ENCODE peak calls at places on chromosomes 2 and 18, in six cellular contexts. One of them, this sample, is unnamed. For H3K9me3 and H3K4me1, the result is how much of the 10 kb centered on the place peaks cover.

GRCh38 chr2:172525601-172526000 is 30.3 kb upstream of the PDK1 start:
- DNase-seq in adrenal gland: no peak
- DNase-seq in uterus: no peak
- DNase-seq in Peyer's patch: no peak
- DNase-seq in lower lobe of right lung: no peak
- DNase-seq in left lung: no peak
- DNase-seq in this sample: no peak

GRCh38 chr2:115739574-115739973 is 1297.1 kb downstream of the DPP10 start:
- DNase-seq in adrenal gland: no peak
- DNase-seq in uterus: no peak
- DNase-seq in Peyer's patch: no peak
- DNase-seq in lower lobe of right lung: no peak
- DNase-seq in left lung: no peak
- DNase-seq in this sample: no peak

GRCh38 chr2:96927420-96928171 is 57.7 kb upstream of the SEMA4C start:
- DNase-seq in adrenal gland: no peak
- DNase-seq in uterus: peak
- DNase-seq in Peyer's patch: no peak
- DNase-seq in lower lobe of right lung: peak
- DNase-seq in left lung: peak
- DNase-seq in this sample: no peak

GRCh38 chr2:226581004-226581403 is 218.6 kb downstream of the IRS1 start:
- DNase-seq in adrenal gland: peak
- DNase-seq in uterus: no peak
- DNase-seq in Peyer's patch: no peak
- DNase-seq in lower lobe of right lung: no peak
- DNase-seq in left lung: no peak
- DNase-seq in this sample: no peak

GRCh38 chr2:227125506-227125905 is 38.5 kb downstream of the COL4A4 start:
- DNase-seq in adrenal gland: peak
- DNase-seq in uterus: no peak
- DNase-seq in Peyer's patch: no peak
- DNase-seq in lower lobe of right lung: no peak
- DNase-seq in left lung: no peak
- DNase-seq in this sample: no peak

GRCh38 chr2:142843731-142844130 is 33.7 kb upstream of the KYNU start:
- DNase-seq in adrenal gland: no peak
- DNase-seq in uterus: no peak
- DNase-seq in Peyer's patch: no peak
- DNase-seq in lower lobe of right lung: no peak
- DNase-seq in left lung: no peak
- DNase-seq in this sample: no peak

GRCh38 chr2:42385225-42385624 is 24.2 kb upstream of the COX7A2L start:
- DNase-seq in adrenal gland: peak
- DNase-seq in uterus: no peak
- DNase-seq in Peyer's patch: no peak
- DNase-seq in lower lobe of right lung: no peak
- DNase-seq in left lung: no peak
- DNase-seq in this sample: no peak

GRCh38 chr18:66107546-66107945 is 356.7 kb downstream of the CDH7 start:
- DNase-seq in adrenal gland: no peak
- DNase-seq in uterus: no peak
- DNase-seq in Peyer's patch: no peak
- DNase-seq in lower lobe of right lung: no peak
- DNase-seq in left lung: no peak
- DNase-seq in this sample: no peak

GRCh38 chr2:64267699-64268098 is 123.5 kb upstream of the PELI1 start:
- DNase-seq in adrenal gland: no peak
- DNase-seq in uterus: no peak
- DNase-seq in Peyer's patch: no peak
- DNase-seq in lower lobe of right lung: no peak
- DNase-seq in left lung: no peak
- DNase-seq in this sample: no peak

GRCh38 chr2:200419325-200419724 is 90.5 kb downstream of the KCTD18 start:
- DNase-seq in adrenal gland: no peak
- DNase-seq in uterus: no peak
- DNase-seq in Peyer's patch: no peak
- DNase-seq in lower lobe of right lung: no peak
- DNase-seq in left lung: no peak
- DNase-seq in this sample: no peak

GRCh38 chr2:133063792-133064191 is 393.8 kb upstream of the LYPD1 start:
- DNase-seq in adrenal gland: no peak
- DNase-seq in uterus: no peak
- DNase-seq in Peyer's patch: no peak
- DNase-seq in lower lobe of right lung: no peak
- DNase-seq in left lung: no peak
- DNase-seq in this sample: no peak

GRCh38 chr2:30392097-30392496 is 54.9 kb upstream of the LCLAT1 start:
- DNase-seq in adrenal gland: no peak
- DNase-seq in uterus: no peak
- DNase-seq in Peyer's patch: no peak
- DNase-seq in lower lobe of right lung: no peak
- DNase-seq in left lung: no peak
- DNase-seq in this sample: no peak

GRCh38 chr2:196987654-196988364 is 61.3 kb upstream of the PGAP1 start:
- DNase-seq in adrenal gland: peak
- DNase-seq in uterus: peak
- DNase-seq in Peyer's patch: no peak
- DNase-seq in lower lobe of right lung: no peak
- DNase-seq in left lung: no peak
- DNase-seq in this sample: peak

DNA sequence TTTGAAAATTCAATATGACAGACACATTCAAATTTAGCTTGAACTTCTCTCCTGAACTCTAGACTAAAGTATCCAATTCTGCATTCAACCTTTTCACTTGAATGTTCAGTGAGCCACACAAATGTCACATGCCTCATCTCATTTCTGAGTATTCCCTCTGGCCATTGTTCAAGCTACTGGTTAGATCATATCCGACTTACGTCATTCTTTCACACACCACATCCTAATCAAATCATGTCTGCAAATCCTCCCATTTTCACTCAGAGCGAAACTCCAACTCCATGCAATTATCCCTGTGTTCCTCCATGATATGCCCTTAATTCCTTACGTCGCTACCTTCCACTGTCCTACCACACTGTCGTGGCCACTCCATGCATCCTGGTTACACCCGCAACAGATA is 425.1 kb downstream of the CBLN2 start:
- DNase-seq in adrenal gland: no peak
- DNase-seq in uterus: no peak
- DNase-seq in Peyer's patch: no peak
- DNase-seq in lower lobe of right lung: no peak
- DNase-seq in left lung: no peak
- DNase-seq in this sample: no peak
- H3K9me3 ChIP-seq in adrenal gland: under half
- H3K9me3 ChIP-seq in uterus: under half
- H3K9me3 ChIP-seq in Peyer's patch: under half
- H3K9me3 ChIP-seq in lower lobe of right lung: under half
- H3K9me3 ChIP-seq in left lung: under half
- H3K9me3 ChIP-seq in this sample: under half

DNA sequence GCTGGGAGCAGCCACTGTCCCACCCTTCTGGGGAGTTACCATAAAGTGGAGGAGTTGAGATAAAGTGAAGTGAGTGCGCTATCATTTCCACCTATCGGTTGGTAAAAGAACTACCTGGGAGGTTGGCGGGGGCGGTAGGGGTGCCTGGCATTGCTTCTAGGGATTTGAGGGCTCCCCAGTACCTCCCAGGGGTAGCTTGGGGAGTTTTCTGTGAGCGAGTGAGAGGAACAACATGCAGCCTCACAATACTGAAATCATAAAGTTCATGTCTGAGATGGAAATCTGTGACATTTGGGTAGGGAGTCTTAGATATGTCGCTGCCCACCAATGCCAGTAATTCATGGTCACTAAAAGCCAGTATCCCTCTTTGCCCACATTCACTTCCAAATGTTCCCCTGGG is 68.7 kb downstream of the PRKCE start:
- DNase-seq in adrenal gland: no peak
- DNase-seq in uterus: no peak
- DNase-seq in Peyer's patch: no peak
- DNase-seq in lower lobe of right lung: no peak
- DNase-seq in left lung: no peak
- DNase-seq in this sample: no peak
- H3K4me1 ChIP-seq in adrenal gland: under half
- H3K4me1 ChIP-seq in uterus: under half
- H3K4me1 ChIP-seq in Peyer's patch: under half
- H3K4me1 ChIP-seq in lower lobe of right lung: under half
- H3K4me1 ChIP-seq in left lung: under half
- H3K4me1 ChIP-seq in this sample: under half

GRCh38 chr2:85718885-85719487 is 24.8 kb downstream of the GNLY start:
- DNase-seq in adrenal gland: no peak
- DNase-seq in uterus: no peak
- DNase-seq in Peyer's patch: no peak
- DNase-seq in lower lobe of right lung: no peak
- DNase-seq in left lung: no peak
- DNase-seq in this sample: no peak

GRCh38 chr2:85717308-85718005 is 23.3 kb downstream of the GNLY start:
- DNase-seq in adrenal gland: no peak
- DNase-seq in uterus: no peak
- DNase-seq in Peyer's patch: no peak
- DNase-seq in lower lobe of right lung: no peak
- DNase-seq in left lung: no peak
- DNase-seq in this sample: no peak

GRCh38 chr2:85719609-85720240 is 25.6 kb downstream of the GNLY start:
- DNase-seq in adrenal gland: no peak
- DNase-seq in uterus: no peak
- DNase-seq in Peyer's patch: no peak
- DNase-seq in lower lobe of right lung: no peak
- DNase-seq in left lung: no peak
- DNase-seq in this sample: no peak

GRCh38 chr2:85716346-85716880 is 22.3 kb downstream of the GNLY start:
- DNase-seq in adrenal gland: no peak
- DNase-seq in uterus: no peak
- DNase-seq in Peyer's patch: no peak
- DNase-seq in lower lobe of right lung: no peak
- DNase-seq in left lung: no peak
- DNase-seq in this sample: no peak

DNA sequence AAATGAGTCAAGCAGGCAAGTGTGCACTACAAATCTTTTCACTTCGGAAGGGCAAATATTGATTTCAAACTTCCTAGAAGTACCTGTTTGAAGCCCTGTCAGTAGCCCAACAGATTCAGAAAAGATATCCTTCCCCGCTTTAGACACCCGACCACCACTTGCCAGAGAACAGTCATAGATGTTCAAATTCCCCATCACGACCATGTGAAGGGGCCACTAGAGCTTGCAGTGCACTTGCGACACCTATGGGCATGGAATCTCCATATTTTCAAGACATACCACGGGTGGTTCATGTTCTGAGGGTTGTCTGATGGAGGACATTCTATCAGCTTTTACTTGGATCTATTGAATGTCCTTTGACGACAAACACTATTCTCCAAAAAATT is 23.8 kb downstream of the GNLY start:
- DNase-seq in adrenal gland: no peak
- DNase-seq in uterus: no peak
- DNase-seq in Peyer's patch: no peak
- DNase-seq in lower lobe of right lung: no peak
- DNase-seq in left lung: no peak
- DNase-seq in this sample: no peak
- TF ChIP-seq CTCF in adrenal gland: no peak
- TF ChIP-seq CTCF in uterus: no peak
- TF ChIP-seq CTCF in Peyer's patch: no peak
- TF ChIP-seq CTCF in lower lobe of right lung: no peak
- TF ChIP-seq CTCF in left lung: no peak
- TF ChIP-seq CTCF in this sample: no peak

GRCh38 chr2:26492749-26493515 is 15.0 kb upstream of the OTOF start:
- DNase-seq in adrenal gland: no peak
- DNase-seq in uterus: no peak
- DNase-seq in Peyer's patch: no peak
- DNase-seq in lower lobe of right lung: no peak
- DNase-seq in left lung: no peak
- DNase-seq in this sample: no peak

GRCh38 chr2:26494199-26494598 is 16.3 kb upstream of the OTOF start:
- DNase-seq in adrenal gland: peak
- DNase-seq in uterus: no peak
- DNase-seq in Peyer's patch: no peak
- DNase-seq in lower lobe of right lung: no peak
- DNase-seq in left lung: no peak
- DNase-seq in this sample: no peak

GRCh38 chr2:26494891-26495290 is 17.0 kb upstream of the OTOF start:
- DNase-seq in adrenal gland: no peak
- DNase-seq in uterus: no peak
- DNase-seq in Peyer's patch: no peak
- DNase-seq in lower lobe of right lung: no peak
- DNase-seq in left lung: no peak
- DNase-seq in this sample: no peak

GRCh38 chr2:26493631-26494030 is 15.7 kb upstream of the OTOF start:
- DNase-seq in adrenal gland: no peak
- DNase-seq in uterus: no peak
- DNase-seq in Peyer's patch: no peak
- DNase-seq in lower lobe of right lung: no peak
- DNase-seq in left lung: no peak
- DNase-seq in this sample: no peak

DNA sequence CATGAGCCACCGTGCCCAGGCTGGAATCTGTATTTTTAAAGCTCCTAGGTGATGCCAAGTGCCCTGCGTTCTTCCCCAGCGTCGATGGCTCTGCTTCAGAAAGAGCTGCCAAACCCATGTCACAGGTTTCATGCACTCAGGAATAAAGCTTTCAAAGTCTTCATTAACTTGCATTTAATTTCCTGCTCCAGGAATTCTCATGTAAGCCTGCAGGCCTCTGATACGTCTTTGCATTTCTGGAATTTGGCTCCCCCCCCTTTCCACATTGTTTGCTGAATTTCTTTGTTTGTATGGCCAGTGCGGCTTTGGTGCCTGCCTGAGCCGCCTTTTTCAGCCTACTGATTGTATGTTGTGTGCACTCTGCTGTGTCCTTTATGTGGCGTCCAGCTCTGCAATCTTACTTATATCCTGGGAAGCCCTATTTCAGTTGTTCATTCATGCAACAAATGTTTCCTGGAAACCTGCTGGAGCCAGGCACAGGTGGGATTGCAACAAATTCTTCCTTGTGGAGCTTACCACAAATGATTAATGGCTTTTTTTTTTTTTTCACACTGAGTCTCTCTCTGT is 17.9 kb upstream of the OTOF start:
- DNase-seq in adrenal gland: no peak
- DNase-seq in uterus: no peak
- DNase-seq in Peyer's patch: no peak
- DNase-seq in lower lobe of right lung: no peak
- DNase-seq in left lung: no peak
- DNase-seq in this sample: no peak
- H3K9me3 ChIP-seq in adrenal gland: under half
- H3K9me3 ChIP-seq in uterus: under half
- H3K9me3 ChIP-seq in Peyer's patch: under half
- H3K9me3 ChIP-seq in lower lobe of right lung: under half
- H3K9me3 ChIP-seq in left lung: under half
- H3K9me3 ChIP-seq in this sample: under half

DNA sequence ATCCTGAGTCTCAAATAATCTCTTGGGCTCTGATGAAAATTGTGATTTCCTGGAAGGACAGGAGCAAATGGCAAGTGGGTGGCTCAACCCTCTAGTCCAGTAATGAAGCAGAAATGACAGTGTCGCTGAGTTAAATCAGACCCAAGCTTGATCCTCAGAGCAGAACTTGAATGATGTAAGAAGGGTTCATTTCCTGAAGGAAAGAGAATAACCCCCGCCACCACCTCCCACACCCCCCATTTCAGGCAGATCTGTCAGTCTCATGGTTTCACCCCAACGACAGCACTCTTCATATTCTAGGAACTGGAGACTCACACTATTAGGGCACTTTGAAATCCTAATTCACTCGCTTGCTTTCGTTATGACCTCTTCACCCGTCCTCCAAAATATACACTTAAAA is 49.1 kb upstream of the ASXL2 start:
- DNase-seq in adrenal gland: no peak
- DNase-seq in uterus: no peak
- DNase-seq in Peyer's patch: no peak
- DNase-seq in lower lobe of right lung: no peak
- DNase-seq in left lung: no peak
- DNase-seq in this sample: no peak
- H3K4me1 ChIP-seq in adrenal gland: under half
- H3K4me1 ChIP-seq in uterus: under half
- H3K4me1 ChIP-seq in Peyer's patch: under half
- H3K4me1 ChIP-seq in lower lobe of right lung: under half
- H3K4me1 ChIP-seq in left lung: under half
- H3K4me1 ChIP-seq in this sample: under half